ENCODE peak calls at places on chromosomes 2 and 18, in eight cellular contexts. V is AG10803; J is GM20000; T is GM13976; X is CD8-positive, alpha-beta T cell; R is A549; A is Calu3; I is CD4-positive, alpha-beta T cell. B is an unnamed sample.

GRCh38 chr2:203759692-203760365 is 53.4 kb downstream of the CD28 start:
- DNase-seq in R (no peak), I (no peak), A (peak; percentile 74), T (no peak), V (peak; percentile 81), J (no peak), X (no peak), B (peak; percentile 96)

GRCh38 chr2:39494784-39495251 is 57.7 kb upstream of the MAP4K3 start:
- DNase-seq in X (no peak), J (peak; percentile 28), V (peak; percentile 99), A (peak; percentile 70), I (no peak), R (peak; percentile 64), T (peak; percentile 30), B (peak; percentile 95)

GRCh38 chr2:239598011-239598731 is 197.4 kb upstream of the HDAC4 start:
- DNase-seq in X (no peak), V (no peak), T (no peak), A (no peak), R (no peak), J (no peak), I (no peak), B (no peak)

GRCh38 chr2:10544252-10544651 is 96.1 kb upstream of the ODC1 start:
- DNase-seq in J (no peak), V (no peak), X (peak; percentile 73), R (no peak), I (no peak), T (no peak), A (no peak), B (no peak)

GRCh38 chr2:156394033-156394741 is 42.0 kb upstream of the GPD2 start:
- DNase-seq in V (no peak), T (no peak), J (no peak), X (no peak), A (no peak), R (no peak), I (no peak), B (no peak)

GRCh38 chr2:62603154-62603712 is 97.2 kb upstream of the TMEM17 start:
- DNase-seq in V (no peak), R (no peak), J (no peak), T (no peak), A (no peak), X (no peak), I (no peak), B (no peak)

GRCh38 chr2:9738062-9738717 is 105.1 kb upstream of the TAF1B start:
- DNase-seq in T (no peak), V (no peak), I (no peak), J (no peak), R (no peak), A (no peak), X (no peak), B (no peak)

GRCh38 chr2:28869494-28870145 is 489 bp downstream of the TRMT61B start:
- DNase-seq in A (no peak), J (peak; percentile 23), T (peak; percentile 41), V (no peak), I (no peak), X (no peak), R (no peak), B (peak; percentile 44)

GRCh38 chr18:43680096-43680495 is 402.8 kb upstream of the SYT4 start:
- DNase-seq in X (no peak), I (no peak), J (no peak), A (no peak), T (no peak), V (peak; percentile 73), R (no peak), B (no peak)

GRCh38 chr2:197873293-197873701 is 68.9 kb downstream of the PLCL1 start:
- DNase-seq in R (no peak), V (peak; percentile 88), A (no peak), T (no peak), J (no peak), X (no peak), I (no peak), B (peak; percentile 63)

DNA sequence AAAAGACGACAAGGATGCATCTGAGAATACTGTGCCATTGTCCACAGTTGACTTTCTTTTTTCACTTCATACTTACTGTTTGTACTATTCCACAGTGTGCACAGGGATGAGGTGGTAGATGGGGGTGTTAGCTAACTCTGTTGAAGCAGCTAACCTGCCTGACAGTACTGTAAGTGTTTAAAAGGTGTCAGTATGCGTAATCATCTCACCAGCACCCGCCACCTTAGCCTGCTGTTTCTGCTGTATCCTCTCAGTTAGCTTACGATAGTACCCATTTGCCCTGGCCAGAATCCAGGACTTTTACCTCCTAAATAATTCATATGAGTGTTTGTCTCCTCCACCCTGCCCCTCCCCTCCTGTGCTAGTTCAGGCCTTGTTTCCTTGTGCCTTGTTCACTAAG is 34.1 kb downstream of the TRAPPC12 start:
- DNase-seq in V (no peak), X (no peak), A (no peak), J (no peak), I (no peak), R (no peak), T (no peak), B (no peak)
- TF ChIP-seq CTCF in V (no peak), X (no peak), A (no peak), J (no peak), I (no peak), R (no peak), T (no peak), B (no peak)

DNA sequence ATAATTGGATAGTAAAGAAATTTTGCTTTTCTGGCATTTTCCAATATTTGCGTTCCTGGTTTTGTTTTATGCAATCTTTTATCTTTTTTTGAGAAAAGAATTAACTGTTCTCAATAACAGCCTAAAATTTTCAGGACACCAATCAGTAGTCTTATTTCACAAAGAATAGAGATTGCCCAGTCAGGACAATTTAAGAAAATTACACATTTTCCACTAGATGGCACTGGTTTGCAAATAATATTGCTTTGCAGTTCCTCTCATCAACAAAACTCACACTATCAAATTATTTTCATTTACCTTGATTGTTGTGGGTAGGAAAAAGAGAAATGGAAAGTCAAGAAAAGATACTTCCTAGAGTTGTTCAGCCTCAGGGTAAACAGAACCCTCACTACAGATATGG is 2.4 kb upstream of the RBM45 start:
- DNase-seq in R (peak; percentile 44), I (no peak), T (peak; percentile 68), X (no peak), J (peak; percentile 73), V (peak; percentile 55), A (no peak), B (peak; percentile 42)
- TF ChIP-seq CTCF in R (peak; percentile 76), I (peak; percentile 70), T (no peak), X (peak; percentile 63), J (peak; percentile 20), V (peak; percentile 64), A (no peak), B (peak; percentile 81)

DNA sequence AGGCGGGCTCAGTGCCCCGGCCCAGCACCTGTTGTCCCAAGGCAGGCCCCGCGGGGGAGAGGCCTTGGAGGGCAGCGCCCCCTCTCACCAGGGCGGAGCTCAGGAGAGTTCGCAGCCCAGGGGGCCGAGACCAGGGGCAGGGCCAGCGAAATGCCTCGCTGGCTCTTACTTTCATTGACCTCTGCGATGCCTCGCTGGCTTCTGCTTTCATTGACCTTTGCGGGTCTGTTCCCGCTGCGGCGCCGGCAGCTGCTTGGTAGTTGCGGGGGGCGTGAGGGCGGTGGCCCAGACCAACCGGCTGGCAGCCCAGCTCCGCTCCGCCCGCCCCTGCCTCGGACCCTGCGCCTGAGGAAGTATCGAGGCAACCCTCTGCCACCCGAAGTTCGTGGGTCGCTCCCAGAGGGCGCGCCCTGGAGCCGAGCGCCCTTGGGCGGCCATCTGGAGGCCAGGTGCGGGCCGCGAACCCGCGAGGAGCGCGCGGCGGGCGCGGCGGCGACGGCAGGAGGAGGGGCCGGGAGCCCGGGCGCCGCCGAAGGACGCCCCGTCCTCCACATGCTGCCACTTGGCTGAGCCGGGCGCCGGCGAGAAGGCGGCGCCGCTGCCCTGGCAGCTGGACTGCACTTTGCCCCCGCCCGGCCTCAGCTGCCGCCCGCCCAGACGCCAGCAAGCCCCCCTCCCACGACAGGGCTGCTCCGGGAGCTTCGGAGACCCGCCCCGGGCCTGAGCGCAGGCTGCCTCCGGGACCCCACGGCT is 118.0 kb upstream of the MSTN start:
- DNase-seq in V (peak; percentile 25), A (peak; percentile 79), I (no peak), J (peak; percentile 89), T (peak; percentile 85), X (no peak), R (peak; percentile 57), B (no peak)
- TF ChIP-seq CTCF in V (peak; percentile 39), A (peak; percentile 82), I (no peak), J (peak; percentile 77), T (peak; percentile 61), X (no peak), R (peak; percentile 65), B (peak; percentile 70)

GRCh38 chr18:26804474-26804873 is 61.0 kb downstream of the AQP4 start:
- DNase-seq in X (no peak), V (no peak), J (no peak), I (no peak), R (no peak), A (peak; percentile 23), T (no peak), B (no peak)
- TF ChIP-seq CTCF in X (no peak), V (no peak), J (peak; percentile 13), I (no peak), R (peak; percentile 26), A (peak; percentile 56), T (no peak), B (no peak)

GRCh38 chr2:20057268-20057667 is 5.8 kb upstream of the LAPTM4A start:
- DNase-seq in X (no peak), A (no peak), I (no peak), R (no peak), J (no peak), V (no peak), T (no peak), B (no peak)
- TF ChIP-seq CTCF in X (no peak), A (no peak), I (no peak), R (no peak), J (no peak), V (no peak), T (no peak), B (no peak)

B was measured in HFFc6.